ENCODE peak calls at places on chromosomes 13 and 19, in seven cellular contexts. V is HCT116, K is IMR-90, R is A549, W is K562, M is H1, S is HepG2. E is an unnamed sample.

GRCh38 chr13:79141082-79141481 is 265.0 kb downstream of the RBM26 start:
- DNase-seq in V (no peak), K (no peak), R (no peak), W (no peak), M (no peak), S (no peak), E (no peak)

GRCh38 chr13:64397699-64398098 is 2832.4 kb downstream of the PCDH9 start:
- DNase-seq in V (no peak), K (peak), R (no peak), W (no peak), M (no peak), S (no peak), E (no peak)

GRCh38 chr19:12784871-12785430 is 6.3 kb upstream of the JUNB start:
- DNase-seq in V (no peak), K (peak), R (no peak), W (no peak), M (no peak), S (no peak), E (no peak)

GRCh38 chr19:56547535-56547934 is 8.8 kb downstream of the ZFP28 start:
- DNase-seq in V (no peak), K (no peak), R (no peak), W (peak), M (no peak), S (no peak), E (no peak)

GRCh38 chr19:34226036-34226435 is 28.3 kb upstream of the GARRE1 start:
- DNase-seq in V (no peak), K (no peak), R (no peak), W (no peak), M (no peak), S (no peak), E (no peak)

GRCh38 chr13:96744665-96745331 is 249.5 kb downstream of the OXGR1 start:
- DNase-seq in V (no peak), K (no peak), R (no peak), W (no peak), M (no peak), S (no peak), E (no peak)

GRCh38 chr13:26529441-26529840 is 28.0 kb upstream of the WASF3 start:
- DNase-seq in V (no peak), K (peak), R (no peak), W (peak), M (peak), S (peak), E (no peak)

GRCh38 chr13:49042476-49042875 is 66.8 kb downstream of the FNDC3A start:
- DNase-seq in V (no peak), K (peak), R (no peak), W (no peak), M (no peak), S (no peak), E (no peak)

GRCh38 chr13:80083516-80084085 is 257.3 kb downstream of the SPRY2 start:
- DNase-seq in V (no peak), K (peak), R (no peak), W (no peak), M (no peak), S (no peak), E (no peak)

GRCh38 chr13:32823597-32823996 is 192.6 kb upstream of the KL start:
- DNase-seq in V (no peak), K (no peak), R (no peak), W (no peak), M (no peak), S (no peak), E (no peak)

GRCh38 chr19:17676295-17676694 is 11.9 kb downstream of the UNC13A start:
- DNase-seq in V (no peak), K (no peak), R (no peak), W (no peak), M (no peak), S (no peak), E (no peak)

GRCh38 chr19:50266896-50267295 is 62.3 kb downstream of the KCNC3 start:
- DNase-seq in V (peak), K (no peak), R (peak), W (peak), M (peak), S (no peak), E (no peak)

GRCh38 chr19:6457958-6458694 is 1.5 kb downstream of the SLC25A23 start:
- DNase-seq in V (no peak), K (no peak), R (no peak), W (peak), M (no peak), S (no peak), E (peak)

GRCh38 chr13:41065098-41065497 is 3.8 kb downstream of the WBP4 start:
- DNase-seq in V (no peak), K (peak), R (no peak), W (no peak), M (no peak), S (no peak), E (no peak)

GRCh38 chr19:35868172-35868822 is at the start of gene APLP1:
- DNase-seq in V (no peak), K (no peak), R (peak), W (peak), M (no peak), S (peak), E (no peak)

GRCh38 chr13:54637377-54637776 is 1608.8 kb downstream of the OLFM4 start:
- DNase-seq in V (no peak), K (no peak), R (no peak), W (no peak), M (no peak), S (peak), E (no peak)

GRCh38 chr19:38891791-38892190 is 7.6 kb downstream of the SIRT2 start:
- DNase-seq in V (no peak), K (no peak), R (no peak), W (no peak), M (no peak), S (no peak), E (no peak)

GRCh38 chr13:93496985-93497673 is 270.5 kb downstream of the GPC6 start:
- DNase-seq in V (no peak), K (no peak), R (no peak), W (no peak), M (no peak), S (no peak), E (no peak)
- TF ChIP-seq CEBPB in V (no peak), K (no peak), R (no peak), W (no peak), M (no peak), S (no peak), E (no peak)

DNA sequence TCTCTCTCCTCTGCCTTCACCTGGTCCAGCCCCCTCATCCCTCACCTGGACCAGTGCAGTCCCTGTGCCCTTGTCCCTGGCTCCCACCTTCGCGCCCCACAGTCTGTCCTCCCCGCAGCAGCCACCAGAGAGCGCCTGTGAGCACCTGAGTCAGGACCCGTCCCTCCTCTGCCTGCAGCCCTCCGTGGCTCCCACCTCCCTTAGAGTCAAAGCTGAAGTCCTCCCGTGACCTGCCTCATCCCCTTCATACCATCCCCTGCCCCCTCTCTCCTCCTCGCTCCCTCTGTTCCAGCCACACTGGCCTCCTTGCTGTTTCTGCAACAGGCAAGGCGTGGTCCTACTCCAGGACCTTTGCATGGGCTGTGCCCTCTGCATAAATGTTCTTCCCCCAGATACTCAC is 10.3 kb downstream of the CELF5 start:
- DNase-seq in V (no peak), K (no peak), R (no peak), W (peak), M (no peak), S (no peak), E (no peak)
- TF ChIP-seq CEBPB in V (no peak), K (no peak), R (no peak), W (no peak), M (no peak), S (no peak), E (no peak)

DNA sequence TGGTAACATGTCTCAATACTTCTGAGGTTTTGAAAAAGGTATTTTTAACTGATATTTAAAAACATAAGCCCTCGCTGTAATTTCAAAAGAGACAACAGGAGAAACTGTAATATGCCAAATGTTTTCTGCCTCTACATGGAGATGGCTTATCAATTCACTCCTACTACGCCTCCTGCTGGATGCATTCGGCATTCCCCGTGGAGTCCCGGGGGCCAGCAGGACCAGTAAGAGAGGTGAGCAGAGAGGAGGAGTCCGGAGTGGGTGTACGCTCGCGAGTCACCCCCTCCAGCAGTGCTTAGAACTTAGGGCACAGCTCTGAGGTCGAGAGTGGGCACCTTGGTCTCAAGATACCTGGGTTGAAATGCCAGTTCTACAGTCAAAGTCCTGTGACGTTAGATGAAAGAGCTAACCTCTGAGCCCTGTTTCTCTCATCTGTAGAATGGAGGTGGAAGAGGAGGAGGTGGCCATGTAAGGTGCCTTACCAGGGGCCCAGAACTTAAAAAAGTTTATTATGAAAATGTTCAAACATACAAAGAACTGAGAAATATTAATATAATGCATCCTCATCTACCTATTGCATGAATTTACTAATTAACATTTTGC is 110.2 kb downstream of the STK24 start:
- DNase-seq in V (no peak), K (peak), R (peak), W (peak), M (no peak), S (peak), E (no peak)
- TF ChIP-seq CEBPB in V (no peak), K (no peak), R (no peak), W (no peak), M (no peak), S (no peak), E (no peak)

DNA sequence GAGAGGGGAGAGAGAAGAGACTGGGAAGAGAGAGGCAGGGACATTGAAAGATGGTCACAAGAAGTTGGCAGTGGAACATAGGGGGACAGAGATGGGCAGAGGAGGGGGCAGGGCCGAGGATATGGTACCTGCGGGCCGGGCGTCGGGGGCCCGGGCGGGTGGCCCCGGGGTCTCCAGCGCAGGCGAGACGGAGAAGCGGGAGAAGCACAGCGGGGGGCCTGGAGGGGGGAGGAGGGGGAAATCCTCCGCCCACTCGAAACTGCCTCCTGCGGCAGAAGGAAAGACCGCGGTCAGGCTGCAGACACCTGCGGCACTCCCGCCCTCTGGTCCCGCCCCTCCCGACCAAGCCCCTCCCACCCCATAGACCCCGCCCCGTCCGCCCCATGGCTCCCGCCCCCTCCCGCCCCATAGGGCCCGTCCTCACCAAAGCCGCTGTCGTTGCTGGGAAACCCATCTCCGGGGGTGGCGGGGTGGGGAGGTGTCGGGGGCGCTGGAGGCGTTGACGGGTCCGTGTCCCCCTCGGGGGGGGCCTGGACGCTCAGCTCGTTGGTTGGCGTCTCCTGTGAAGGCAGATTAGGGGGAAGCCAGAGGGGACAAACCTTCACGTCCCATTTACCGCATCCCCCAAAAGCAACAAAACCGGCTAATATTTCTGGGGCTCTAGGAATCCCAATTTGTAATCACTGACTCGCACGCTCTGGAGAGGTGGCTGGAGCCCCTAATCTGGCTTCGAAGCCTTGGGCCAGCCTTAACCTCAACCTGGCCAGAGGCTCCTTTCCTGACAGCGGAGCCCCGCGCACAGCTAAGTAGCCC is 20.4 kb downstream of the LMTK3 start:
- DNase-seq in V (peak), K (no peak), R (peak), W (peak), M (no peak), S (no peak), E (no peak)
- TF ChIP-seq CEBPB in V (no peak), K (no peak), R (no peak), W (no peak), M (no peak), S (no peak), E (no peak)

GRCh38 chr13:29877456-29878096 is 27.2 kb upstream of the UBL3 start:
- DNase-seq in V (no peak), K (no peak), R (no peak), W (no peak), M (no peak), S (no peak), E (no peak)
- TF ChIP-seq CEBPB in V (no peak), K (no peak), R (no peak), W (no peak), M (no peak), S (no peak), E (no peak)

GRCh38 chr19:8545743-8546142 is 31.5 kb downstream of the MYO1F start:
- DNase-seq in V (no peak), K (no peak), R (no peak), W (no peak), M (no peak), S (no peak), E (no peak)
- TF ChIP-seq CEBPB in V (no peak), K (no peak), R (no peak), W (no peak), M (no peak), S (no peak), E (no peak)

GRCh38 chr19:287381-287871 is 3.8 kb downstream of the PLPP2 start:
- DNase-seq in V (no peak), K (no peak), R (no peak), W (no peak), M (no peak), S (no peak), E (no peak)
- TF ChIP-seq CEBPB in V (no peak), K (no peak), R (no peak), W (no peak), M (no peak), S (no peak), E (no peak)

DNA sequence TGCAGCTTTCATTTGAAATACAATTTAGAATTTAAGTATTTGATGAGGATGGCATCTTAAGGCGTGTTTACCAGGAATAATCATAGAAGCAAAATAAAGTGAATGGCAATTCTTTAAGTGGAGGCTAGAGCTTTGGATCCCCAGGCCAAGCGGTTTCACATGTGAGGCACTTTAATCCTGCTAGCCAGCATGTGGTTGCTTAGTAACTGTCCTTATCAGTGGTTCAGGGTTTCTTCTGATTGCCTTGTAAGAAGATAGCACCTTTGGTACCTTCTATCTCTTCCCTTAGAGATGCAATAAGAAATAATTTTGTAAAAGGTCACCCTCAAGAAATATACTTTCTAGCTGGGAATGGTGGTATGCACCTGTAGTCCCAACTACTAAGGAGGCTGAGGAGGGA is 38.9 kb upstream of the SERP2 start:
- DNase-seq in V (no peak), K (no peak), R (no peak), W (no peak), M (no peak), S (no peak), E (no peak)
- TF ChIP-seq CEBPB in V (no peak), K (no peak), R (no peak), W (no peak), M (no peak), S (no peak), E (no peak)

E was measured in GM12878.